ENCODE peak calls at places on chromosomes 11 and 22, in eight cellular contexts. N is cardiac septum; Y is colonic mucosa; D is activated CD4-positive, alpha-beta T cell treated with anti-CD3 and anti-CD28 coated beads, Interleukin-2, amount 50 U/mL, for 48 hours; F is stimulated activated CD4-positive, alpha-beta T cell treated with anti-CD3 and anti-CD28 coated beads, Interleukin-4, amount 100 ng/mL, for 4 hours; P is HFF-Myc; A is GM19239; J is fibroblast of the conjunctiva. L is an unnamed sample.

GRCh38 chr22:29202231-29203192 is 3.2 kb upstream of the EMID1 start:
- DNase-seq in Y (peak), F (peak), D (peak), J (peak), A (peak), P (no peak), N (no peak), L (peak)

GRCh38 chr22:20021196-20022181 is 579 bp downstream of the TANGO2 start:
- DNase-seq in Y (peak), F (no peak), J (no peak), D (peak), A (no peak), N (peak), P (no peak), L (peak)

GRCh38 chr22:26674211-26675190 is 17.1 kb downstream of the MIAT start:
- DNase-seq in Y (no peak), P (no peak), J (no peak), F (no peak), D (peak), N (no peak), A (peak), L (peak)

GRCh38 chr11:3929232-3929631 is 73.8 kb downstream of the STIM1 start:
- DNase-seq in Y (no peak), F (no peak), N (no peak), P (no peak), A (no peak), J (no peak), D (no peak), L (no peak)

GRCh38 chr11:2580444-2581050 is 119.2 kb downstream of the KCNQ1OT1 start:
- DNase-seq in F (no peak), A (no peak), J (no peak), P (no peak), D (no peak), Y (no peak), N (peak), L (peak)

GRCh38 chr11:118434553-118435232 is 1.6 kb upstream of the KMT2A start:
- DNase-seq in Y (peak), D (peak), J (peak), N (no peak), F (peak), A (no peak), P (no peak), L (peak)

GRCh38 chr11:65308281-65308891 is 6.3 kb upstream of the CDC42EP2 start:
- DNase-seq in D (no peak), N (no peak), A (no peak), F (no peak), P (no peak), Y (peak), J (no peak), L (peak)

GRCh38 chr11:70604630-70605520 is 206.5 kb downstream of the CTTN start:
- DNase-seq in A (no peak), F (no peak), Y (no peak), D (no peak), J (no peak), P (no peak), N (no peak), L (no peak)

GRCh38 chr11:40149721-40150120 is 1309.7 kb downstream of the LRRC4C start:
- DNase-seq in P (no peak), F (no peak), N (no peak), J (no peak), D (no peak), Y (no peak), A (no peak), L (no peak)

GRCh38 chr11:115439385-115439784 is 64.8 kb downstream of the CADM1 start:
- DNase-seq in A (no peak), J (no peak), Y (no peak), N (no peak), D (no peak), P (no peak), F (no peak), L (no peak)

GRCh38 chr11:78797559-78797958 is 222.9 kb upstream of the NARS2 start:
- DNase-seq in N (no peak), Y (no peak), J (no peak), F (no peak), A (no peak), P (no peak), D (no peak), L (no peak)

GRCh38 chr11:94751806-94752205 is 16.4 kb upstream of the AMOTL1 start:
- DNase-seq in Y (no peak), J (no peak), N (no peak), A (no peak), D (no peak), F (no peak), P (no peak), L (no peak)

GRCh38 chr11:65301491-65302329 is 13.0 kb upstream of the CDC42EP2 start:
- DNase-seq in A (no peak), F (no peak), N (peak), P (no peak), D (no peak), Y (no peak), J (no peak), L (peak)

GRCh38 chr11:97622795-97623194 is 1233.0 kb downstream of the JRKL start:
- DNase-seq in Y (no peak), A (no peak), F (no peak), P (no peak), N (no peak), J (no peak), D (no peak), L (no peak)

GRCh38 chr11:6321961-6322362 is 1.7 kb upstream of the CAVIN3 start:
- DNase-seq in D (peak), F (no peak), J (no peak), N (no peak), Y (no peak), P (no peak), A (no peak), L (no peak)

GRCh38 chr11:72975778-72976520 is 161.7 kb downstream of the ATG16L2 start:
- DNase-seq in A (no peak), N (no peak), P (no peak), F (no peak), D (no peak), Y (no peak), J (peak), L (no peak)

GRCh38 chr11:76787911-76788596 is 4.9 kb downstream of the TSKU start:
- DNase-seq in A (no peak), P (no peak), J (no peak), Y (peak), N (peak), F (no peak), D (no peak), L (peak)

GRCh38 chr11:16945671-16946469 is 68.3 kb downstream of the PLEKHA7 start:
- DNase-seq in N (no peak), A (peak), F (no peak), Y (peak), D (peak), J (peak), P (no peak), L (peak)